ENCODE peak calls at places on chromosomes 6 and 20, in six cellular contexts. J is neural crest cell; R is EL; O is central memory CD4-positive, alpha-beta T cell; B is activated T-helper 1 cell treated with anti-CD3 and anti-CD28 coated beads, Interleukin-2, amount 50 U/mL, for 16 hours; C is astrocyte of the spinal cord. I is an unnamed sample.

GRCh38 chr6:73585566-73586415 is 65.0 kb upstream of the EEF1A1 start:
- DNase-seq in J (no peak), R (peak), O (peak), B (no peak), C (peak), I (peak)

GRCh38 chr6:128464790-128465189 is 55.6 kb downstream of the PTPRK start:
- DNase-seq in J (no peak), R (no peak), O (no peak), B (no peak), C (peak), I (no peak)

GRCh38 chr6:22605736-22606135 is 36.4 kb downstream of the HDGFL1 start:
- DNase-seq in J (no peak), R (no peak), O (no peak), B (no peak), C (peak), I (no peak)

GRCh38 chr6:161273356-161273751 is 507 bp downstream of the AGPAT4 start:
- DNase-seq in J (peak), R (peak), O (peak), B (peak), C (peak), I (no peak)

GRCh38 chr20:21395666-21396044 is 1.7 kb downstream of the NKX2-4 start:
- DNase-seq in J (no peak), R (no peak), O (peak), B (peak), C (no peak), I (no peak)

GRCh38 chr6:104525677-104526322 is 333.9 kb downstream of the HACE1 start:
- DNase-seq in J (peak), R (peak), O (peak), B (peak), C (peak), I (peak)

GRCh38 chr6:31940256-31940664 is 5.6 kb upstream of the CFB start:
- DNase-seq in J (no peak), R (peak), O (no peak), B (no peak), C (peak), I (no peak)

GRCh38 chr20:45339799-45340198 is 8.4 kb downstream of the SDC4 start:
- DNase-seq in J (no peak), R (no peak), O (no peak), B (no peak), C (no peak), I (no peak)

GRCh38 chr6:5967594-5967993 is 39.1 kb downstream of the NRN1 start:
- DNase-seq in J (no peak), R (peak), O (no peak), B (no peak), C (no peak), I (no peak)

GRCh38 chr6:28965706-28966105 is 39.4 kb downstream of the ZNF311 start:
- DNase-seq in J (no peak), R (no peak), O (no peak), B (no peak), C (no peak), I (no peak)

GRCh38 chr6:169344651-169345050 is 91.0 kb upstream of the THBS2 start:
- DNase-seq in J (no peak), R (no peak), O (no peak), B (no peak), C (peak), I (no peak)

GRCh38 chr6:27161946-27162603 is 85.4 kb upstream of the PRSS16 start:
- DNase-seq in J (no peak), R (peak), O (peak), B (no peak), C (peak), I (no peak)

GRCh38 chr6:65908065-65908464 is 201.0 kb upstream of the EYS start:
- DNase-seq in J (no peak), R (no peak), O (no peak), B (no peak), C (no peak), I (no peak)

GRCh38 chr6:66995669-66996068 is 1288.6 kb upstream of the EYS start:
- DNase-seq in J (no peak), R (no peak), O (no peak), B (no peak), C (no peak), I (no peak)

GRCh38 chr6:112683926-112684325 is 336.8 kb downstream of the RFPL4B start:
- DNase-seq in J (no peak), R (peak), O (no peak), B (no peak), C (peak), I (peak)

GRCh38 chr6:37820713-37821069 is 1.2 kb downstream of the ZFAND3 start:
- DNase-seq in J (no peak), R (no peak), O (peak), B (no peak), C (no peak), I (no peak)

GRCh38 chr20:56606174-56606945 is 22.7 kb upstream of the TFAP2C start:
- DNase-seq in J (no peak), R (no peak), O (no peak), B (no peak), C (no peak), I (no peak)

GRCh38 chr20:34083137-34083536 is 28.9 kb downstream of the EIF2S2 start:
- DNase-seq in J (no peak), R (peak), O (no peak), B (no peak), C (peak), I (no peak)

GRCh38 chr20:58127731-58128130 is 100.7 kb downstream of the ANKRD60 start:
- DNase-seq in J (no peak), R (peak), O (no peak), B (no peak), C (peak), I (no peak)

GRCh38 chr6:82040405-82041221 is 206.9 kb downstream of the IBTK start:
- DNase-seq in J (peak), R (peak), O (no peak), B (no peak), C (peak), I (no peak)

GRCh38 chr6:61586934-61587537 is 699.0 kb downstream of the KHDRBS2 start:
- DNase-seq in J (no peak), R (no peak), O (no peak), B (no peak), C (no peak), I (no peak)

GRCh38 chr6:70686548-70687133 is 19.0 kb downstream of the SMAP1 start:
- DNase-seq in J (no peak), R (peak), O (peak), B (no peak), C (peak), I (peak)

GRCh38 chr6:91600561-91600960 is 1013.7 kb upstream of the MAP3K7 start:
- DNase-seq in J (no peak), R (no peak), O (no peak), B (no peak), C (no peak), I (no peak)

GRCh38 chr20:60572991-60573390 is 614.8 kb downstream of the CDH26 start:
- DNase-seq in J (no peak), R (no peak), O (no peak), B (no peak), C (no peak), I (no peak)

GRCh38 chr20:6045566-6045965 is 8.3 kb downstream of the LRRN4 start:
- DNase-seq in J (no peak), R (peak), O (no peak), B (no peak), C (peak), I (no peak)

GRCh38 chr6:68054776-68055175 is 580.3 kb upstream of the ADGRB3 start:
- DNase-seq in J (no peak), R (no peak), O (no peak), B (no peak), C (no peak), I (no peak)

GRCh38 chr6:1423578-1423977 is 34.2 kb downstream of the FOXF2 start:
- DNase-seq in J (no peak), R (peak), O (no peak), B (no peak), C (no peak), I (no peak)

GRCh38 chr20:60256811-60257210 is 298.6 kb downstream of the CDH26 start:
- DNase-seq in J (no peak), R (no peak), O (no peak), B (no peak), C (no peak), I (no peak)

GRCh38 chr6:137795510-137795909 is 71.5 kb upstream of the TNFAIP3 start:
- DNase-seq in J (no peak), R (no peak), O (no peak), B (no peak), C (no peak), I (no peak)

I was measured in brain pericyte.